ENCODE peak calls at places on chromosomes 3 and 15, in seven cellular contexts. U, T, P, R, M, W and Q are unnamed samples.

GRCh38 chr3:63753567-63753966 is 65.5 kb upstream of the C3orf49 start:
- DNase-seq in U (peak; percentile 51), T (peak; percentile 45), P (no peak), R (peak; percentile 31), M (no peak), W (no peak), Q (no peak)

GRCh38 chr15:92666780-92667179 is 11.2 kb upstream of the FAM174B start:
- DNase-seq in U (peak; percentile 43), T (peak; percentile 53), P (peak; percentile 75), R (no peak), M (no peak), W (peak; percentile 73), Q (no peak)

GRCh38 chr15:33324609-33325008 is 13.8 kb downstream of the RYR3 start:
- DNase-seq in U (no peak), T (no peak), P (no peak), R (no peak), M (no peak), W (no peak), Q (no peak)

GRCh38 chr3:113117511-113118302 is 93.7 kb upstream of the BOC start:
- DNase-seq in U (peak; percentile 93), T (peak; percentile 91), P (no peak), R (peak; percentile 90), M (peak; percentile 43), W (no peak), Q (no peak)

GRCh38 chr3:46669191-46669999 is 24.1 kb downstream of the ALS2CL start:
- DNase-seq in U (no peak), T (no peak), P (peak; percentile 47), R (no peak), M (no peak), W (peak; percentile 20), Q (no peak)

GRCh38 chr3:84987709-84988504 is 29.1 kb downstream of the CADM2 start:
- DNase-seq in U (no peak), T (no peak), P (no peak), R (no peak), M (no peak), W (no peak), Q (no peak)

GRCh38 chr3:122982202-122983185 is 45.1 kb downstream of the SEMA5B start:
- DNase-seq in U (no peak), T (no peak), P (peak; percentile 72), R (no peak), M (no peak), W (no peak), Q (peak; percentile 23)

GRCh38 chr3:42022355-42022754 is 60.5 kb upstream of the ULK4 start:
- DNase-seq in U (no peak), T (no peak), P (no peak), R (no peak), M (no peak), W (no peak), Q (no peak)

GRCh38 chr3:132843851-132844565 is 121.8 kb upstream of the NPHP3 start:
- DNase-seq in U (no peak), T (no peak), P (no peak), R (no peak), M (no peak), W (no peak), Q (peak; percentile 52)

GRCh38 chr3:107220538-107220937 is 156.7 kb upstream of the CCDC54 start:
- DNase-seq in U (peak; percentile 59), T (no peak), P (no peak), R (no peak), M (no peak), W (no peak), Q (no peak)

GRCh38 chr3:112013058-112013783 is 14.5 kb downstream of the TAGLN3 start:
- DNase-seq in U (peak; percentile 85), T (peak; percentile 85), P (peak; percentile 78), R (peak; percentile 80), M (peak; percentile 23), W (peak; percentile 51), Q (peak; percentile 60)

GRCh38 chr3:168952551-168952950 is 711.0 kb downstream of the MECOM start:
- DNase-seq in U (peak; percentile 72), T (peak; percentile 65), P (no peak), R (peak; percentile 47), M (no peak), W (no peak), Q (peak; percentile 80)

GRCh38 chr15:37586976-37587375 is 347.5 kb upstream of the TMCO5A start:
- DNase-seq in U (peak; percentile 46), T (peak; percentile 68), P (no peak), R (peak; percentile 14), M (no peak), W (no peak), Q (no peak)
- H3K4me3 ChIP-seq in U (no peak overlapping the region), T (no peak overlapping the region), P (no peak overlapping the region), R (no peak overlapping the region), M (no peak overlapping the region), W (no peak overlapping the region), Q (no peak overlapping the region)

DNA sequence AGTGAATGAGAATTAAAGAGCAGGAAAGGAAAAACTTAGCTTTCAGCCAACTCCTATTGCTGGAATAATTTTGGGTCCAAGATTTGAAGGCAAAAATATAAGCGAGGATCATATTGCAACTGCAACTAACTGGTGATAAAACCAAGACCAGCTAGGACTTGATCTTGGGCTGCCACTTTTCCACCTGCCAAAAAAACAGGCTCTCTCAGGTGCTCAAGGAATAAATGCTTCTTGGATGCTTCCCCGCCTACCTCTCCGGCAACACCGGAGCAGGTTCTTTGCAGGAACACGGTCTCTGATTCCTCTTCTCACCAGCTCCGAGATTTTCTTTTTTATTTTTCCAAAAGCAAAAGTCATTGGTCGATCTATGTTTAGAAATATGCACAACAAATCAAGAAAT is 242.0 kb downstream of the NTRK3 start:
- DNase-seq in U (no peak), T (no peak), P (no peak), R (no peak), M (no peak), W (no peak), Q (no peak)
- H3K4me3 ChIP-seq in U (no peak overlapping the region), T (no peak overlapping the region), P (no peak overlapping the region), R (no peak overlapping the region), M (no peak overlapping the region), W (no peak overlapping the region), Q (no peak overlapping the region)

GRCh38 chr15:43511012-43511885 is 6.2 kb upstream of the MAP1A start:
- DNase-seq in U (peak; percentile 22), T (no peak), P (no peak), R (no peak), M (no peak), W (no peak), Q (peak; percentile 56)

GRCh38 chr15:43508421-43508820 is 9.0 kb upstream of the MAP1A start:
- DNase-seq in U (no peak), T (no peak), P (no peak), R (no peak), M (no peak), W (no peak), Q (no peak)

GRCh38 chr15:43510230-43511011 is 7.0 kb upstream of the MAP1A start:
- DNase-seq in U (peak; percentile 99), T (peak; percentile 99), P (peak; percentile 100), R (peak; percentile 98), M (peak; percentile 93), W (peak; percentile 99), Q (peak; percentile 99)

GRCh38 chr15:43509923-43510229 is 7.5 kb upstream of the MAP1A start:
- DNase-seq in U (no peak), T (peak; percentile 55), P (no peak), R (no peak), M (no peak), W (no peak), Q (no peak)

DNA sequence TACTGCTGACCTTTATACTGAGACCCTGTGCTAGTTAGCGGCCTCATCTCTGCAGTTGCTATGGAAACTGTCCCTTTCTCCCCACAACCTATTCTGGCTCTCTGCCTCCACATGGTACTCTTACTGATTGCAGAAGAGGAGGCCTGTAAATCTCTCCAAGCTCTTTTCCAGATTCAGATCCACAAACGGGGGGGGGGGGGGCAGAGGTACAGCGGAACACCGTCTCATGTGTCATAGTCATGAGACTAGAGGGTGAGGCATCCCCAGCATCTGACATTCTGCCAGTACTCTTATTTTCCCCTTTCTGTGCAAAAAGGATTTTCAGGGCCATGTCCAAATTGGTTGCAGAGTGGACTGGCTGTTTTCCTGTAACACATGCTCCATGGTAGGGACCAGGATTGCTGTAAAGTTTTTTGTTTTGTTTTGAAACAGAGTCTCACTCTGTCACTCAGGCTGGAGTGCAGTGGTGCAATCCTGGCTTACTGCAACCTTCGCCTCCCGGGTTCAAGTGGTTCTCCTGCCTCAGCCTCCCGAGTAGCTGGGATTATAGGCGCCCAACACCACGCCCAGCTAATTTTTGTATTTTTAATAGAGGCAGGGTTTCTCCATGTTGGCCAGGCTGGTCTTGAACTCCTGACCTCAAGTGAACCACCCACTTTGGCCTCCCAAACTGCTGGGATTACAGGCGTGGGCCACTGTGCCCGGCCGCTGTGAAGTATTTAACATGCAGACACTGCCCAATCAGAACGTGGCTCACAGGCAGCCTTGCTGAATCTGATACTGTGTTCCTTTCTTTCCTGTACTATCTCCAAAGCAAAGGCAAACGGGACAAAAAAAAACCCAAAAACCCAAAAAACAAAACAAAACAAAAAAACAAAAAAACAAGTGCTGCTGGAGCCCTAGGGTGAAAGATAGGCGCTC is 8.1 kb upstream of the MAP1A start:
- DNase-seq in U (peak; percentile 44), T (peak; percentile 44), P (peak; percentile 86), R (no peak), M (no peak), W (no peak), Q (no peak)
- H3K4me3 ChIP-seq in U (peak overlapping the region; percentile 71), T (peak overlapping the region; percentile 49), P (peak overlapping the region; percentile 53), R (no peak overlapping the region), M (peak overlapping the region; percentile 60), W (peak overlapping the region; percentile 70), Q (peak overlapping the region; percentile 41)

DNA sequence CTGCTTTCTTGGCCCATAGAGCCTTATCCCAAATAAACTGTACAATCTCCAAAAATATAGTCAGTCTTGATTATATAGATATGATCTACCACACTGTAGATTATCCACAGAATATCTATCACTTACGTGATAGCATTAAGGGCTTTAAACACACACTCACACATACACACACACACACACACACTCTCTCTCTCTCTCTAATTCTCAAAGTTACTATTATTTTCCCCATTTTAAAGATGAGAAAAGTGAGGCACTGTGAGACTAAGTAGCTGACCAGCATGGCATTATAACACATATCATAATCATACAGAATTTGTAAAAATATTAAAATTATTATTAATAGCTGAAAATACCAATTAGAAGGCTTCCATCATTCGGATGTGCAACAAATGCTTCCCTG is 4.2 kb downstream of the TBC1D5 start:
- DNase-seq in U (no peak), T (no peak), P (no peak), R (no peak), M (no peak), W (no peak), Q (no peak)
- H3K4me3 ChIP-seq in U (no peak overlapping the region), T (no peak overlapping the region), P (no peak overlapping the region), R (no peak overlapping the region), M (no peak overlapping the region), W (no peak overlapping the region), Q (no peak overlapping the region)